ENCODE peak calls at places on chromosomes 5 and 9, in nine cellular contexts. One of them, this sample, is unnamed.

GRCh38 chr5:1035421-1036405 is 27.1 kb downstream of the NKD2 start:
- DNase-seq in Panc1: no peak
- DNase-seq in RWPE1: no peak
- DNase-seq in GM13976: no peak
- DNase-seq in heart left ventricle: no peak
- DNase-seq in MCF 10A: no peak
- DNase-seq in foreskin keratinocyte: no peak
- DNase-seq in foreskin fibroblast: no peak
- DNase-seq in HCT116: no peak
- DNase-seq in this sample: peak; percentile 3

GRCh38 chr5:54484219-54484894 is 28.9 kb downstream of the HSPB3 start:
- DNase-seq in Panc1: no peak
- DNase-seq in RWPE1: no peak
- DNase-seq in GM13976: no peak
- DNase-seq in heart left ventricle: no peak
- DNase-seq in MCF 10A: no peak
- DNase-seq in foreskin keratinocyte: no peak
- DNase-seq in foreskin fibroblast: no peak
- DNase-seq in HCT116: no peak
- DNase-seq in this sample: no peak

GRCh38 chr5:169336234-169336633 is 35.3 kb upstream of the SLIT3 start:
- DNase-seq in Panc1: no peak
- DNase-seq in RWPE1: no peak
- DNase-seq in GM13976: no peak
- DNase-seq in heart left ventricle: no peak
- DNase-seq in MCF 10A: no peak
- DNase-seq in foreskin keratinocyte: no peak
- DNase-seq in foreskin fibroblast: no peak
- DNase-seq in HCT116: no peak
- DNase-seq in this sample: no peak

GRCh38 chr9:110161940-110162339 is 46.0 kb downstream of the C9orf152 start:
- DNase-seq in Panc1: no peak
- DNase-seq in RWPE1: no peak
- DNase-seq in GM13976: no peak
- DNase-seq in heart left ventricle: no peak
- DNase-seq in MCF 10A: no peak
- DNase-seq in foreskin keratinocyte: no peak
- DNase-seq in foreskin fibroblast: no peak
- DNase-seq in HCT116: no peak
- DNase-seq in this sample: no peak

GRCh38 chr9:78775889-78776288 is 479.0 kb downstream of the PSAT1 start:
- DNase-seq in Panc1: no peak
- DNase-seq in RWPE1: no peak
- DNase-seq in GM13976: no peak
- DNase-seq in heart left ventricle: no peak
- DNase-seq in MCF 10A: no peak
- DNase-seq in foreskin keratinocyte: no peak
- DNase-seq in foreskin fibroblast: no peak
- DNase-seq in HCT116: no peak
- DNase-seq in this sample: no peak

GRCh38 chr5:65816729-65817128 is 94.7 kb downstream of the NLN start:
- DNase-seq in Panc1: no peak
- DNase-seq in RWPE1: no peak
- DNase-seq in GM13976: no peak
- DNase-seq in heart left ventricle: no peak
- DNase-seq in MCF 10A: peak; percentile 6
- DNase-seq in foreskin keratinocyte: no peak
- DNase-seq in foreskin fibroblast: no peak
- DNase-seq in HCT116: no peak
- DNase-seq in this sample: no peak

GRCh38 chr5:113345261-113345940 is 89.4 kb downstream of the TSSK1B start:
- DNase-seq in Panc1: no peak
- DNase-seq in RWPE1: peak; percentile 53
- DNase-seq in GM13976: no peak
- DNase-seq in heart left ventricle: no peak
- DNase-seq in MCF 10A: peak; percentile 92
- DNase-seq in foreskin keratinocyte: peak; percentile 94
- DNase-seq in foreskin fibroblast: no peak
- DNase-seq in HCT116: no peak
- DNase-seq in this sample: no peak

GRCh38 chr9:129867138-129868032 is 32.1 kb downstream of the USP20 start:
- DNase-seq in Panc1: no peak
- DNase-seq in RWPE1: no peak
- DNase-seq in GM13976: no peak
- DNase-seq in heart left ventricle: no peak
- DNase-seq in MCF 10A: no peak
- DNase-seq in foreskin keratinocyte: no peak
- DNase-seq in foreskin fibroblast: no peak
- DNase-seq in HCT116: no peak
- DNase-seq in this sample: no peak

GRCh38 chr5:140420665-140421361 is 19.2 kb downstream of the ANKHD1 start:
- DNase-seq in Panc1: no peak
- DNase-seq in RWPE1: no peak
- DNase-seq in GM13976: no peak
- DNase-seq in heart left ventricle: no peak
- DNase-seq in MCF 10A: no peak
- DNase-seq in foreskin keratinocyte: no peak
- DNase-seq in foreskin fibroblast: no peak
- DNase-seq in HCT116: no peak
- DNase-seq in this sample: no peak

GRCh38 chr9:110752766-110753165 is 84.2 kb downstream of the MUSK start:
- DNase-seq in Panc1: peak; percentile 48
- DNase-seq in RWPE1: peak; percentile 95
- DNase-seq in GM13976: no peak
- DNase-seq in heart left ventricle: no peak
- DNase-seq in MCF 10A: peak; percentile 98
- DNase-seq in foreskin keratinocyte: peak; percentile 93
- DNase-seq in foreskin fibroblast: peak; percentile 97
- DNase-seq in HCT116: peak; percentile 64
- DNase-seq in this sample: no peak

GRCh38 chr9:84845956-84846355 is 176.4 kb downstream of the NTRK2 start:
- DNase-seq in Panc1: no peak
- DNase-seq in RWPE1: no peak
- DNase-seq in GM13976: no peak
- DNase-seq in heart left ventricle: no peak
- DNase-seq in MCF 10A: no peak
- DNase-seq in foreskin keratinocyte: no peak
- DNase-seq in foreskin fibroblast: no peak
- DNase-seq in HCT116: no peak
- DNase-seq in this sample: no peak

GRCh38 chr9:130846487-130847305 is 11.6 kb downstream of the ABL1 start:
- DNase-seq in Panc1: no peak
- DNase-seq in RWPE1: peak; percentile 87
- DNase-seq in GM13976: no peak
- DNase-seq in heart left ventricle: peak; percentile 47
- DNase-seq in MCF 10A: peak; percentile 84
- DNase-seq in foreskin keratinocyte: no peak
- DNase-seq in foreskin fibroblast: peak; percentile 78
- DNase-seq in HCT116: no peak
- DNase-seq in this sample: no peak

GRCh38 chr5:10077721-10078551 is 171.8 kb downstream of the ATPSCKMT start:
- DNase-seq in Panc1: no peak
- DNase-seq in RWPE1: no peak
- DNase-seq in GM13976: no peak
- DNase-seq in heart left ventricle: no peak
- DNase-seq in MCF 10A: no peak
- DNase-seq in foreskin keratinocyte: no peak
- DNase-seq in foreskin fibroblast: peak; percentile 79
- DNase-seq in HCT116: no peak
- DNase-seq in this sample: no peak

GRCh38 chr9:133517711-133518110 is 7.0 kb downstream of the MYMK start:
- DNase-seq in Panc1: no peak
- DNase-seq in RWPE1: no peak
- DNase-seq in GM13976: no peak
- DNase-seq in heart left ventricle: no peak
- DNase-seq in MCF 10A: no peak
- DNase-seq in foreskin keratinocyte: no peak
- DNase-seq in foreskin fibroblast: no peak
- DNase-seq in HCT116: no peak
- DNase-seq in this sample: no peak

GRCh38 chr5:4628645-4629385 is 511.3 kb upstream of the ADAMTS16 start:
- DNase-seq in Panc1: no peak
- DNase-seq in RWPE1: no peak
- DNase-seq in GM13976: no peak
- DNase-seq in heart left ventricle: no peak
- DNase-seq in MCF 10A: no peak
- DNase-seq in foreskin keratinocyte: no peak
- DNase-seq in foreskin fibroblast: no peak
- DNase-seq in HCT116: no peak
- DNase-seq in this sample: no peak

GRCh38 chr5:6383376-6383775 is 5.0 kb upstream of the MED10 start:
- DNase-seq in Panc1: no peak
- DNase-seq in RWPE1: no peak
- DNase-seq in GM13976: no peak
- DNase-seq in heart left ventricle: no peak
- DNase-seq in MCF 10A: no peak
- DNase-seq in foreskin keratinocyte: no peak
- DNase-seq in foreskin fibroblast: no peak
- DNase-seq in HCT116: no peak
- DNase-seq in this sample: no peak

GRCh38 chr9:115213777-115214428 is 95.9 kb upstream of the TNC start:
- DNase-seq in Panc1: no peak
- DNase-seq in RWPE1: peak; percentile 98
- DNase-seq in GM13976: no peak
- DNase-seq in heart left ventricle: no peak
- DNase-seq in MCF 10A: peak; percentile 91
- DNase-seq in foreskin keratinocyte: peak; percentile 97
- DNase-seq in foreskin fibroblast: peak; percentile 77
- DNase-seq in HCT116: no peak
- DNase-seq in this sample: no peak

DNA sequence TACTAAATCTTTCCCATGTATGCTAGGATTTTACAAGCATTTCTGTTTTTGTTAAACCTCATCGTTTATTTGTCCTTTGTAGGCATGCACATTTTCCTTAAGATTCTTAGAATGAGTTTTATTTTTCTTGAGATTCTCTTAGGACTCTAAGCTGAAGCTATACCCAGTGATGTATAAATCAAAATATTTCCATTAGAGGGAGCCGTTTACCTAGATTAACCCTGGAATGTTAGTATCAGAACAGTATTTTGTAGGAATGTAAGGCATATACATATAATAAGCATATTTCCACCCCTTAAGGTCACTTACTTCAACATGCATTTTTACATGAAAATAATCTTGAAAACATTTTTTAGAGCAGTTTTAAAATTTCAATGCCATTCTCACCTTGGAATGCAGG is 35.2 kb upstream of the FCHO2 start:
- DNase-seq in Panc1: peak; percentile 45
- DNase-seq in RWPE1: peak; percentile 72
- DNase-seq in GM13976: no peak
- DNase-seq in heart left ventricle: no peak
- DNase-seq in MCF 10A: peak; percentile 45
- DNase-seq in foreskin keratinocyte: no peak
- DNase-seq in foreskin fibroblast: no peak
- DNase-seq in HCT116: peak; percentile 26
- DNase-seq in this sample: no peak
- TF ChIP-seq CTCF in Panc1: peak; percentile 56
- TF ChIP-seq CTCF in RWPE1: peak; percentile 65
- TF ChIP-seq CTCF in GM13976: no peak
- TF ChIP-seq CTCF in heart left ventricle: peak; percentile 42
- TF ChIP-seq CTCF in MCF 10A: peak; percentile 38
- TF ChIP-seq CTCF in foreskin keratinocyte: peak; percentile 76
- TF ChIP-seq CTCF in foreskin fibroblast: no peak
- TF ChIP-seq CTCF in HCT116: peak; percentile 25
- TF ChIP-seq CTCF in this sample: peak; percentile 7

GRCh38 chr9:121427899-121428298 is 57.8 kb upstream of the STOM start:
- DNase-seq in Panc1: no peak
- DNase-seq in RWPE1: no peak
- DNase-seq in GM13976: no peak
- DNase-seq in heart left ventricle: no peak
- DNase-seq in MCF 10A: no peak
- DNase-seq in foreskin keratinocyte: no peak
- DNase-seq in foreskin fibroblast: no peak
- DNase-seq in HCT116: no peak
- DNase-seq in this sample: no peak
- TF ChIP-seq CTCF in Panc1: no peak
- TF ChIP-seq CTCF in RWPE1: no peak
- TF ChIP-seq CTCF in GM13976: no peak
- TF ChIP-seq CTCF in heart left ventricle: no peak
- TF ChIP-seq CTCF in MCF 10A: no peak
- TF ChIP-seq CTCF in foreskin keratinocyte: no peak
- TF ChIP-seq CTCF in foreskin fibroblast: no peak
- TF ChIP-seq CTCF in HCT116: no peak
- TF ChIP-seq CTCF in this sample: no peak

DNA sequence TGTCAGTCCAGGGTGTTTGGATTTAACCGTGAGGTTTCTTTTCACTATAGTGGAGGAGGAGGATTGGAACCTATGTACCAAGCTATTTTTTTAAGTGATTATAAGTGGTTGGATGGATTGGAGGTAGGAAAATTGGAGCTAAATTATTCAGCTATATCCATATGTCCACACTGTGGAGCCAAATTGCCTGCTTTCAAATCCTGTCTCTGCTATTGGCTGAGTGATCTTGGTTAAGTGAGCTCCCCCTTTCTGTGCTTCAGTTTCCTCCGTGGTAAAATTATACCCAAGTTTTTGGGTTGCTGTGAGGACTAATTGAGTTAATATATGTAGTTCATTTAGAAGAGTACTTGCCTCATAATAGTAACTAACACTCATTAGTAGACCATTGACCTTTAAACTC is 2.5 kb downstream of the CENPP start:
- DNase-seq in Panc1: no peak
- DNase-seq in RWPE1: peak; percentile 53
- DNase-seq in GM13976: peak; percentile 39
- DNase-seq in heart left ventricle: no peak
- DNase-seq in MCF 10A: peak; percentile 51
- DNase-seq in foreskin keratinocyte: no peak
- DNase-seq in foreskin fibroblast: peak; percentile 66
- DNase-seq in HCT116: peak; percentile 42
- DNase-seq in this sample: no peak
- TF ChIP-seq CTCF in Panc1: peak; percentile 37
- TF ChIP-seq CTCF in RWPE1: peak; percentile 37
- TF ChIP-seq CTCF in GM13976: peak; percentile 20
- TF ChIP-seq CTCF in heart left ventricle: no peak
- TF ChIP-seq CTCF in MCF 10A: peak; percentile 13
- TF ChIP-seq CTCF in foreskin keratinocyte: peak; percentile 68
- TF ChIP-seq CTCF in foreskin fibroblast: peak; percentile 40
- TF ChIP-seq CTCF in HCT116: peak; percentile 12
- TF ChIP-seq CTCF in this sample: no peak

DNA sequence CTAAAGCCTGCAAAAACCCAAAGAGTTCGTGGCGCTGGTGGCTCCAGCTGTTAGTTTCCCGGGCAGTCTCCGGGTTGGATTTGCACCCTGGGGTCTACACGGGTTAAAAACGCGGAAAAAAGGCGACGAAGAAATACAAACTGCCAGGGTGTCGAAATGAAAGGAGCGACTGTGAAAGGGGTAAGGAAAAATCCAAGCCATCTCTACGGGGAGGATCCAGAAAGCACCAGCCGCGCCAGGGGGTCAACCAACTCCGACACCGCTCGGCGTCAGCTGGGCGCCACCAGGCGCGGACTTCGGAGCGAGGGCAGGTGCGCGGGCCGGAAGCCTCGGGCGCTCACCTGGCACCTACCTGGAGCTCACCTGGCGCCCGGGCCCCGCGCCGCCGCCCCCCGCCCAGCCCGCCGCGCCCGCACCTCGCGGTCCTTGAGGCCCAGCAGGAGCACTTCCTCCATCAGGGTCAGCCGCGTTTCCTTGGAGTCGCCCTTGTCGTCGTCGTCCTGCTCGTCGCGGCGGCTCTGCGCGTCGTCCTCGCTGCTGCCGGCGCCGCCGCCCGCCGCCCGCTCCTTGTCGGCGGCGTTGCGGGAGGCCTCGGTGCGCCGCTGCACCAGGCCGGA is 617 bp downstream of the GOLPH3 start:
- DNase-seq in Panc1: no peak
- DNase-seq in RWPE1: peak; percentile 63
- DNase-seq in GM13976: peak; percentile 63
- DNase-seq in heart left ventricle: peak; percentile 59
- DNase-seq in MCF 10A: peak; percentile 59
- DNase-seq in foreskin keratinocyte: peak; percentile 27
- DNase-seq in foreskin fibroblast: no peak
- DNase-seq in HCT116: no peak
- DNase-seq in this sample: no peak
- TF ChIP-seq CTCF in Panc1: no peak
- TF ChIP-seq CTCF in RWPE1: no peak
- TF ChIP-seq CTCF in GM13976: no peak
- TF ChIP-seq CTCF in heart left ventricle: no peak
- TF ChIP-seq CTCF in MCF 10A: no peak
- TF ChIP-seq CTCF in foreskin keratinocyte: no peak
- TF ChIP-seq CTCF in foreskin fibroblast: no peak
- TF ChIP-seq CTCF in HCT116: no peak
- TF ChIP-seq CTCF in this sample: no peak